ENCODE peak calls at places on chromosomes 16 and 17, in six cellular contexts. One of them, this sample, is unnamed.

GRCh38 chr17:17435323-17435722 is 41.5 kb upstream of the MED9 start:
- DNase-seq in SK-N-SH: no peak
- DNase-seq in GM12878: no peak
- DNase-seq in HepG2: peak
- DNase-seq in H1: no peak
- DNase-seq in A549: peak
- DNase-seq in this sample: no peak

GRCh38 chr16:11835891-11836652 is 15.3 kb downstream of the RSL1D1 start:
- DNase-seq in SK-N-SH: no peak
- DNase-seq in GM12878: no peak
- DNase-seq in HepG2: no peak
- DNase-seq in H1: no peak
- DNase-seq in A549: no peak
- DNase-seq in this sample: no peak

GRCh38 chr17:82678265-82678891 is 20.1 kb downstream of the RAB40B start:
- DNase-seq in SK-N-SH: no peak
- DNase-seq in GM12878: no peak
- DNase-seq in HepG2: no peak
- DNase-seq in H1: no peak
- DNase-seq in A549: no peak
- DNase-seq in this sample: no peak

GRCh38 chr16:25110392-25110947 is 1.1 kb upstream of the LCMT1 start:
- DNase-seq in SK-N-SH: no peak
- DNase-seq in GM12878: no peak
- DNase-seq in HepG2: no peak
- DNase-seq in H1: no peak
- DNase-seq in A549: no peak
- DNase-seq in this sample: no peak

GRCh38 chr16:57226701-57227621 is 18.1 kb upstream of the ARL2BP start:
- DNase-seq in SK-N-SH: peak
- DNase-seq in GM12878: no peak
- DNase-seq in HepG2: no peak
- DNase-seq in H1: no peak
- DNase-seq in A549: no peak
- DNase-seq in this sample: no peak

GRCh38 chr17:77214743-77215142 is 74.0 kb downstream of the SEC14L1 start:
- DNase-seq in SK-N-SH: peak
- DNase-seq in GM12878: no peak
- DNase-seq in HepG2: peak
- DNase-seq in H1: peak
- DNase-seq in A549: peak
- DNase-seq in this sample: peak

GRCh38 chr16:89407925-89408300 is 82.4 kb downstream of the ANKRD11 start:
- DNase-seq in SK-N-SH: no peak
- DNase-seq in GM12878: no peak
- DNase-seq in HepG2: no peak
- DNase-seq in H1: no peak
- DNase-seq in A549: no peak
- DNase-seq in this sample: no peak

GRCh38 chr17:82892869-82893565 is 53.2 kb upstream of the ZNF750 start:
- DNase-seq in SK-N-SH: no peak
- DNase-seq in GM12878: no peak
- DNase-seq in HepG2: no peak
- DNase-seq in H1: no peak
- DNase-seq in A549: no peak
- DNase-seq in this sample: no peak

GRCh38 chr16:86775401-86775985 is 197.1 kb downstream of the FOXL1 start:
- DNase-seq in SK-N-SH: no peak
- DNase-seq in GM12878: no peak
- DNase-seq in HepG2: no peak
- DNase-seq in H1: no peak
- DNase-seq in A549: no peak
- DNase-seq in this sample: no peak

GRCh38 chr17:17609121-17609520 is 17.6 kb upstream of the PEMT start:
- DNase-seq in SK-N-SH: no peak
- DNase-seq in GM12878: no peak
- DNase-seq in HepG2: no peak
- DNase-seq in H1: no peak
- DNase-seq in A549: no peak
- DNase-seq in this sample: no peak

GRCh38 chr17:17091856-17092756 is 49.8 kb downstream of the MPRIP start:
- DNase-seq in SK-N-SH: no peak
- DNase-seq in GM12878: no peak
- DNase-seq in HepG2: no peak
- DNase-seq in H1: no peak
- DNase-seq in A549: no peak
- DNase-seq in this sample: no peak

GRCh38 chr16:11781773-11782172 is 15.3 kb downstream of the ZC3H7A start:
- DNase-seq in SK-N-SH: peak
- DNase-seq in GM12878: peak
- DNase-seq in HepG2: no peak
- DNase-seq in H1: no peak
- DNase-seq in A549: no peak
- DNase-seq in this sample: no peak

GRCh38 chr16:11736903-11737302 is 5.8 kb downstream of the TXNDC11 start:
- DNase-seq in SK-N-SH: no peak
- DNase-seq in GM12878: no peak
- DNase-seq in HepG2: no peak
- DNase-seq in H1: no peak
- DNase-seq in A549: no peak
- DNase-seq in this sample: no peak

GRCh38 chr17:31508310-31509094 is 117.0 kb downstream of the RAB11FIP4 start:
- DNase-seq in SK-N-SH: no peak
- DNase-seq in GM12878: peak
- DNase-seq in HepG2: peak
- DNase-seq in H1: no peak
- DNase-seq in A549: peak
- DNase-seq in this sample: peak

GRCh38 chr16:70772493-70772892 is 28.5 kb downstream of the VAC14 start:
- DNase-seq in SK-N-SH: no peak
- DNase-seq in GM12878: no peak
- DNase-seq in HepG2: no peak
- DNase-seq in H1: no peak
- DNase-seq in A549: no peak
- DNase-seq in this sample: no peak

DNA sequence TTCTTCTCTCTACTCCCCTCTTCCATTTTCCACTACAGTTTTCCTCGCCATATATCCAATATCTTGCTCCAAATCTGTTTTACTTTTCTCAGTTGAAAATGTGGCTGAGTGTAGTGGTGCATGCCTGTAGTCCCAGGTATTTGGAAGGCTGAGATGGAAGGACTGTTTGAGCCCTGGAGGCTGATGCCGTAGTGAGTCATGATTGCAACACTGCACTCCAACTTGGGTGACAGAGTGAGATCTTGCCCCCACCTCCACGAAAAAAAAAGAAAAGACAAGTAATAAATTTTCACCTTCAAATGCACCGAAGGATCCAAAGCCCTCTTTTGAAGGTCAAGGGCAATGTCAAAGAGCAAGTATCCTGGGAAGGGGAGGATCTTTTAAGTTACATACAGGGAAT is 592.3 kb downstream of the TMEM114 start:
- DNase-seq in SK-N-SH: no peak
- DNase-seq in GM12878: no peak
- DNase-seq in HepG2: no peak
- DNase-seq in H1: no peak
- DNase-seq in A549: no peak
- DNase-seq in this sample: no peak
- TF ChIP-seq CHD2 in SK-N-SH: no peak
- TF ChIP-seq CHD2 in GM12878: no peak
- TF ChIP-seq CHD2 in HepG2: no peak
- TF ChIP-seq CHD2 in H1: no peak
- TF ChIP-seq CHD2 in A549: no peak
- TF ChIP-seq CHD2 in this sample: no peak

GRCh38 chr17:39868554-39868942 is 546 bp downstream of the ZPBP2 start:
- DNase-seq in SK-N-SH: no peak
- DNase-seq in GM12878: no peak
- DNase-seq in HepG2: no peak
- DNase-seq in H1: no peak
- DNase-seq in A549: no peak
- DNase-seq in this sample: no peak

GRCh38 chr17:39863918-39864746 is at the start of gene IKZF3:
- DNase-seq in SK-N-SH: peak
- DNase-seq in GM12878: no peak
- DNase-seq in HepG2: peak
- DNase-seq in H1: peak
- DNase-seq in A549: peak
- DNase-seq in this sample: peak

GRCh38 chr17:39867891-39868553 is at the start of gene ZPBP2:
- DNase-seq in SK-N-SH: no peak
- DNase-seq in GM12878: no peak
- DNase-seq in HepG2: no peak
- DNase-seq in H1: no peak
- DNase-seq in A549: no peak
- DNase-seq in this sample: no peak

GRCh38 chr17:39866013-39866730 is 1.8 kb upstream of the ZPBP2 start:
- DNase-seq in SK-N-SH: no peak
- DNase-seq in GM12878: no peak
- DNase-seq in HepG2: no peak
- DNase-seq in H1: no peak
- DNase-seq in A549: no peak
- DNase-seq in this sample: no peak

GRCh38 chr17:39867084-39867890 is 715 bp upstream of the ZPBP2 start:
- DNase-seq in SK-N-SH: no peak
- DNase-seq in GM12878: peak
- DNase-seq in HepG2: no peak
- DNase-seq in H1: no peak
- DNase-seq in A549: no peak
- DNase-seq in this sample: no peak
- TF ChIP-seq CHD2 in SK-N-SH: no peak
- TF ChIP-seq CHD2 in GM12878: no peak
- TF ChIP-seq CHD2 in HepG2: no peak
- TF ChIP-seq CHD2 in H1: no peak
- TF ChIP-seq CHD2 in A549: no peak
- TF ChIP-seq CHD2 in this sample: no peak

GRCh38 chr16:28219283-28219682 is 7.5 kb upstream of the XPO6 start:
- DNase-seq in SK-N-SH: no peak
- DNase-seq in GM12878: no peak
- DNase-seq in HepG2: no peak
- DNase-seq in H1: no peak
- DNase-seq in A549: no peak
- DNase-seq in this sample: no peak

GRCh38 chr16:28212532-28212873 is 738 bp upstream of the XPO6 start:
- DNase-seq in SK-N-SH: no peak
- DNase-seq in GM12878: no peak
- DNase-seq in HepG2: no peak
- DNase-seq in H1: no peak
- DNase-seq in A549: no peak
- DNase-seq in this sample: no peak

GRCh38 chr16:28217326-28217725 is 5.6 kb upstream of the XPO6 start:
- DNase-seq in SK-N-SH: no peak
- DNase-seq in GM12878: no peak
- DNase-seq in HepG2: no peak
- DNase-seq in H1: no peak
- DNase-seq in A549: no peak
- DNase-seq in this sample: no peak

GRCh38 chr16:28213396-28213795 is 1.6 kb upstream of the XPO6 start:
- DNase-seq in SK-N-SH: no peak
- DNase-seq in GM12878: no peak
- DNase-seq in HepG2: no peak
- DNase-seq in H1: no peak
- DNase-seq in A549: no peak
- DNase-seq in this sample: no peak

GRCh38 chr16:28218109-28218508 is 6.3 kb upstream of the XPO6 start:
- DNase-seq in SK-N-SH: no peak
- DNase-seq in GM12878: no peak
- DNase-seq in HepG2: peak
- DNase-seq in H1: no peak
- DNase-seq in A549: no peak
- DNase-seq in this sample: peak
- TF ChIP-seq CHD2 in SK-N-SH: no peak
- TF ChIP-seq CHD2 in GM12878: no peak
- TF ChIP-seq CHD2 in HepG2: no peak
- TF ChIP-seq CHD2 in H1: no peak
- TF ChIP-seq CHD2 in A549: no peak
- TF ChIP-seq CHD2 in this sample: no peak

GRCh38 chr16:85046957-85047866 is 19.6 kb downstream of the KIAA0513 start:
- DNase-seq in SK-N-SH: no peak
- DNase-seq in GM12878: no peak
- DNase-seq in HepG2: no peak
- DNase-seq in H1: no peak
- DNase-seq in A549: no peak
- DNase-seq in this sample: peak
- TF ChIP-seq CHD2 in SK-N-SH: no peak
- TF ChIP-seq CHD2 in GM12878: no peak
- TF ChIP-seq CHD2 in HepG2: no peak
- TF ChIP-seq CHD2 in H1: no peak
- TF ChIP-seq CHD2 in A549: no peak
- TF ChIP-seq CHD2 in this sample: no peak

GRCh38 chr17:47324224-47325020 is 667 bp downstream of the EFCAB13 start:
- DNase-seq in SK-N-SH: no peak
- DNase-seq in GM12878: peak
- DNase-seq in HepG2: no peak
- DNase-seq in H1: no peak
- DNase-seq in A549: peak
- DNase-seq in this sample: no peak
- TF ChIP-seq CHD2 in SK-N-SH: no peak
- TF ChIP-seq CHD2 in GM12878: no peak
- TF ChIP-seq CHD2 in HepG2: no peak
- TF ChIP-seq CHD2 in H1: no peak
- TF ChIP-seq CHD2 in A549: no peak
- TF ChIP-seq CHD2 in this sample: no peak

This sample was measured in K562.